ENCODE peak calls at places on chromosomes 16 and 17, in nine cellular contexts. R is CD8-positive, alpha-beta T cell; M is mucosa of descending colon; B is activated CD4-positive, alpha-beta T cell treated with anti-CD3 and anti-CD28 coated beads, Interleukin-2, amount 50 U/mL, for 48 hours; Y is CD4-positive, alpha-beta T cell; D is tibial nerve; N is IMR-90; F is globus pallidus; C is midbrain. G is an unnamed sample.

GRCh38 chr17:56978441-56979090 is 635 bp downstream of the SCPEP1 start:
- DNase-seq in R (no peak), M (no peak), B (no peak), Y (no peak), D (no peak), N (peak; percentile 5), F (peak; percentile 44), C (no peak), G (no peak)

GRCh38 chr16:3458852-3459361 is 15.4 kb downstream of the NAA60 start:
- DNase-seq in R (no peak), M (no peak), B (no peak), Y (no peak), D (no peak), N (peak; percentile 15), F (no peak), C (peak; percentile 28), G (no peak)

GRCh38 chr17:35051579-35052239 is 11.8 kb downstream of the RFFL start:
- DNase-seq in R (no peak), M (no peak), B (no peak), Y (no peak), D (no peak), N (peak; percentile 19), F (no peak), C (peak; percentile 48), G (peak; percentile 35)

GRCh38 chr17:12664894-12665262 is 812 bp upstream of the MYOCD start:
- DNase-seq in R (no peak), M (no peak), B (no peak), Y (no peak), D (no peak), N (no peak), F (no peak), C (no peak), G (no peak)

GRCh38 chr17:38735161-38735997 is 5.2 kb downstream of the CISD3 start:
- DNase-seq in R (peak; percentile 73), M (peak; percentile 74), B (peak; percentile 80), Y (peak; percentile 72), D (peak; percentile 56), N (no peak), F (no peak), C (peak; percentile 54), G (peak; percentile 72)

GRCh38 chr16:84765606-84766580 is 53.9 kb upstream of the CRISPLD2 start:
- DNase-seq in R (no peak), M (no peak), B (peak; percentile 46), Y (peak; percentile 18), D (no peak), N (no peak), F (no peak), C (no peak), G (no peak)

GRCh38 chr16:73172621-73173312 is 124.8 kb upstream of the ZFHX3 start:
- DNase-seq in R (no peak), M (peak; percentile 84), B (no peak), Y (no peak), D (peak; percentile 83), N (peak; percentile 91), F (peak; percentile 51), C (no peak), G (peak; percentile 38)

GRCh38 chr17:57305918-57306317 is 49.6 kb downstream of the MSI2 start:
- DNase-seq in R (no peak), M (no peak), B (no peak), Y (no peak), D (no peak), N (no peak), F (no peak), C (no peak), G (no peak)

GRCh38 chr17:39527220-39527813 is 66.0 kb downstream of the CDK12 start:
- DNase-seq in R (no peak), M (no peak), B (no peak), Y (no peak), D (peak; percentile 17), N (no peak), F (peak; percentile 17), C (no peak), G (peak; percentile 48)

GRCh38 chr16:50121278-50121677 is 31.8 kb upstream of the TENT4B start:
- DNase-seq in R (no peak), M (no peak), B (peak; percentile 18), Y (no peak), D (no peak), N (no peak), F (no peak), C (no peak), G (no peak)

GRCh38 chr16:70018254-70018653 is 67.1 kb downstream of the CLEC18A start:
- DNase-seq in R (peak; percentile 42), M (no peak), B (peak; percentile 7), Y (peak; percentile 12), D (no peak), N (peak; percentile 2), F (no peak), C (no peak), G (peak; percentile 22)

GRCh38 chr16:25747160-25747758 is 55.5 kb downstream of the HS3ST4 start:
- DNase-seq in R (no peak), M (no peak), B (peak; percentile 9), Y (no peak), D (no peak), N (no peak), F (peak; percentile 1), C (no peak), G (no peak)

GRCh38 chr16:17143546-17144419 is 327.0 kb downstream of the XYLT1 start:
- DNase-seq in R (no peak), M (no peak), B (no peak), Y (no peak), D (no peak), N (no peak), F (no peak), C (no peak), G (no peak)

GRCh38 chr16:23823475-23824407 is 12.0 kb upstream of the PRKCB start:
- DNase-seq in R (no peak), M (no peak), B (no peak), Y (no peak), D (no peak), N (no peak), F (no peak), C (no peak), G (no peak)

GRCh38 chr16:22008215-22009142 is 568 bp downstream of the MOSMO start:
- DNase-seq in R (no peak), M (peak; percentile 63), B (peak; percentile 36), Y (peak; percentile 10), D (no peak), N (no peak), F (no peak), C (no peak), G (peak; percentile 28)

GRCh38 chr17:61467416-61468262 is 15.4 kb downstream of the TBX4 start:
- DNase-seq in R (no peak), M (peak; percentile 68), B (no peak), Y (no peak), D (no peak), N (peak; percentile 52), F (no peak), C (no peak), G (peak; percentile 12)

GRCh38 chr16:81313731-81314602 is 795 bp upstream of the GAN start:
- DNase-seq in R (no peak), M (no peak), B (peak; percentile 13), Y (no peak), D (no peak), N (no peak), F (no peak), C (no peak), G (no peak)

GRCh38 chr16:55046146-55046460 is 115.4 kb downstream of the IRX5 start:
- DNase-seq in R (no peak), M (no peak), B (no peak), Y (no peak), D (no peak), N (no peak), F (no peak), C (no peak), G (no peak)

GRCh38 chr17:81537343-81537855 is 9.2 kb downstream of the FSCN2 start:
- DNase-seq in R (peak; percentile 35), M (peak; percentile 78), B (peak; percentile 37), Y (peak; percentile 24), D (no peak), N (no peak), F (no peak), C (no peak), G (no peak)

GRCh38 chr16:14585287-14585686 is 44.8 kb downstream of the PARN start:
- DNase-seq in R (no peak), M (no peak), B (no peak), Y (no peak), D (no peak), N (no peak), F (no peak), C (no peak), G (no peak)

GRCh38 chr16:52729731-52730130 is 182.8 kb upstream of the TOX3 start:
- DNase-seq in R (no peak), M (no peak), B (no peak), Y (no peak), D (no peak), N (no peak), F (no peak), C (no peak), G (no peak)

GRCh38 chr16:63361032-63361624 is 1324.9 kb upstream of the CDH8 start:
- DNase-seq in R (no peak), M (no peak), B (no peak), Y (no peak), D (peak; percentile 27), N (peak; percentile 66), F (peak; percentile 13), C (peak; percentile 33), G (peak; percentile 53)

GRCh38 chr16:81067166-81067565 is 9.9 kb downstream of the C16orf46 start:
- DNase-seq in R (no peak), M (no peak), B (no peak), Y (no peak), D (no peak), N (no peak), F (no peak), C (no peak), G (no peak)

GRCh38 chr16:13063457-13063856 is 162.1 kb downstream of the SHISA9 start:
- DNase-seq in R (no peak), M (no peak), B (no peak), Y (no peak), D (no peak), N (no peak), F (no peak), C (no peak), G (no peak)

GRCh38 chr16:66894948-66895696 is 14.8 kb downstream of the PDP2 start:
- DNase-seq in R (peak; percentile 34), M (peak; percentile 75), B (peak; percentile 69), Y (peak; percentile 52), D (peak; percentile 77), N (peak; percentile 76), F (peak; percentile 74), C (peak; percentile 84), G (peak; percentile 93)

GRCh38 chr17:2885751-2886150 is 89.5 kb downstream of the RAP1GAP2 start:
- DNase-seq in R (no peak), M (no peak), B (no peak), Y (no peak), D (no peak), N (no peak), F (no peak), C (no peak), G (no peak)

GRCh38 chr17:76345377-76345945 is 8.3 kb downstream of the PRPSAP1 start:
- DNase-seq in R (no peak), M (no peak), B (no peak), Y (no peak), D (no peak), N (peak; percentile 23), F (no peak), C (no peak), G (no peak)

GRCh38 chr16:56478228-56479049 is 27.1 kb downstream of the OGFOD1 start:
- DNase-seq in R (no peak), M (no peak), B (no peak), Y (no peak), D (no peak), N (peak; percentile 12), F (no peak), C (no peak), G (no peak)

GRCh38 chr17:50186661-50187402 is 14.6 kb downstream of the COL1A1 start:
- DNase-seq in R (no peak), M (no peak), B (no peak), Y (no peak), D (no peak), N (peak; percentile 82), F (no peak), C (no peak), G (no peak)

GRCh38 chr17:66425751-66426396 is 123.5 kb downstream of the PRKCA start:
- DNase-seq in R (no peak), M (no peak), B (no peak), Y (no peak), D (no peak), N (no peak), F (no peak), C (no peak), G (no peak)

GRCh38 chr17:45170976-45171337 is 9.3 kb downstream of the HEXIM2 start:
- DNase-seq in R (no peak), M (peak; percentile 49), B (no peak), Y (no peak), D (peak; percentile 68), N (peak; percentile 52), F (no peak), C (no peak), G (peak; percentile 45)

G was measured in Ammon's horn.